ENCODE peak calls at places on chromosome 3, in five cellular contexts. One of them, this sample, is unnamed.

GRCh38 chr3:30620402-30621360 is 14.3 kb downstream of the TGFBR2 start:
- DNase-seq in ovary: no peak
- DNase-seq in IMR-90: no peak
- DNase-seq in choroid plexus epithelial cell: no peak
- DNase-seq in foreskin fibroblast: no peak
- DNase-seq in this sample: no peak

GRCh38 chr3:72629191-72629611 is 219.0 kb downstream of the SHQ1 start:
- DNase-seq in ovary: no peak
- DNase-seq in IMR-90: no peak
- DNase-seq in choroid plexus epithelial cell: no peak
- DNase-seq in foreskin fibroblast: no peak
- DNase-seq in this sample: no peak

GRCh38 chr3:36219398-36219797 is 160.9 kb upstream of the STAC start:
- DNase-seq in ovary: no peak
- DNase-seq in IMR-90: peak; percentile 3
- DNase-seq in choroid plexus epithelial cell: peak; percentile 50
- DNase-seq in foreskin fibroblast: peak; percentile 28
- DNase-seq in this sample: peak; percentile 90

GRCh38 chr3:194689493-194689901 is 3.8 kb downstream of the FAM43A start:
- DNase-seq in ovary: no peak
- DNase-seq in IMR-90: peak; percentile 78
- DNase-seq in choroid plexus epithelial cell: peak; percentile 79
- DNase-seq in foreskin fibroblast: peak; percentile 77
- DNase-seq in this sample: peak; percentile 68

GRCh38 chr3:49339593-49339946 is 283 bp downstream of the USP4 start:
- DNase-seq in ovary: peak; percentile 41
- DNase-seq in IMR-90: no peak
- DNase-seq in choroid plexus epithelial cell: no peak
- DNase-seq in foreskin fibroblast: no peak
- DNase-seq in this sample: no peak

GRCh38 chr3:187591051-187591450 is 79.1 kb downstream of the SST start:
- DNase-seq in ovary: no peak
- DNase-seq in IMR-90: no peak
- DNase-seq in choroid plexus epithelial cell: no peak
- DNase-seq in foreskin fibroblast: no peak
- DNase-seq in this sample: no peak

GRCh38 chr3:125069452-125069851 is 13.7 kb upstream of the HEG1 start:
- DNase-seq in ovary: no peak
- DNase-seq in IMR-90: no peak
- DNase-seq in choroid plexus epithelial cell: no peak
- DNase-seq in foreskin fibroblast: no peak
- DNase-seq in this sample: no peak

GRCh38 chr3:148955544-148956346 is 35.6 kb upstream of the GYG1 start:
- DNase-seq in ovary: peak; percentile 79
- DNase-seq in IMR-90: peak; percentile 95
- DNase-seq in choroid plexus epithelial cell: peak; percentile 96
- DNase-seq in foreskin fibroblast: peak; percentile 89
- DNase-seq in this sample: peak; percentile 95

GRCh38 chr3:10779293-10779805 is 36.7 kb upstream of the SLC6A11 start:
- DNase-seq in ovary: no peak
- DNase-seq in IMR-90: no peak
- DNase-seq in choroid plexus epithelial cell: no peak
- DNase-seq in foreskin fibroblast: no peak
- DNase-seq in this sample: no peak

GRCh38 chr3:70889162-70890045 is 577.0 kb upstream of the MDFIC2 start:
- DNase-seq in ovary: peak; percentile 39
- DNase-seq in IMR-90: peak; percentile 15
- DNase-seq in choroid plexus epithelial cell: peak; percentile 68
- DNase-seq in foreskin fibroblast: peak; percentile 39
- DNase-seq in this sample: no peak

GRCh38 chr3:122510878-122511481 is 3.8 kb downstream of the KPNA1 start:
- DNase-seq in ovary: no peak
- DNase-seq in IMR-90: peak; percentile 15
- DNase-seq in choroid plexus epithelial cell: no peak
- DNase-seq in foreskin fibroblast: no peak
- DNase-seq in this sample: no peak

GRCh38 chr3:8336456-8336855 is 165.2 kb upstream of the LMCD1 start:
- DNase-seq in ovary: no peak
- DNase-seq in IMR-90: no peak
- DNase-seq in choroid plexus epithelial cell: no peak
- DNase-seq in foreskin fibroblast: no peak
- DNase-seq in this sample: no peak

GRCh38 chr3:29764059-29764458 is 483.2 kb downstream of the RBMS3 start:
- DNase-seq in ovary: no peak
- DNase-seq in IMR-90: peak; percentile 83
- DNase-seq in choroid plexus epithelial cell: peak; percentile 88
- DNase-seq in foreskin fibroblast: peak; percentile 87
- DNase-seq in this sample: peak; percentile 77

GRCh38 chr3:126976906-126977305 is 6.0 kb upstream of the PLXNA1 start:
- DNase-seq in ovary: no peak
- DNase-seq in IMR-90: no peak
- DNase-seq in choroid plexus epithelial cell: no peak
- DNase-seq in foreskin fibroblast: no peak
- DNase-seq in this sample: no peak

GRCh38 chr3:48306860-48307530 is 26.5 kb downstream of the SPINK8 start:
- DNase-seq in ovary: no peak
- DNase-seq in IMR-90: no peak
- DNase-seq in choroid plexus epithelial cell: no peak
- DNase-seq in foreskin fibroblast: no peak
- DNase-seq in this sample: no peak

GRCh38 chr3:138066383-138066782 is 49.0 kb downstream of the DZIP1L start:
- DNase-seq in ovary: no peak
- DNase-seq in IMR-90: no peak
- DNase-seq in choroid plexus epithelial cell: no peak
- DNase-seq in foreskin fibroblast: no peak
- DNase-seq in this sample: no peak

GRCh38 chr3:27681249-27681748 is 40.8 kb downstream of the EOMES start:
- DNase-seq in ovary: no peak
- DNase-seq in IMR-90: peak; percentile 83
- DNase-seq in choroid plexus epithelial cell: peak; percentile 92
- DNase-seq in foreskin fibroblast: peak; percentile 74
- DNase-seq in this sample: peak; percentile 90

GRCh38 chr3:10192953-10193691 is 28.4 kb downstream of the IRAK2 start:
- DNase-seq in ovary: peak; percentile 31
- DNase-seq in IMR-90: peak; percentile 96
- DNase-seq in choroid plexus epithelial cell: peak; percentile 92
- DNase-seq in foreskin fibroblast: peak; percentile 83
- DNase-seq in this sample: peak; percentile 88

GRCh38 chr3:58628823-58629562 is 37.6 kb downstream of the FAM3D start:
- DNase-seq in ovary: peak; percentile 66
- DNase-seq in IMR-90: peak; percentile 97
- DNase-seq in choroid plexus epithelial cell: peak; percentile 87
- DNase-seq in foreskin fibroblast: peak; percentile 96
- DNase-seq in this sample: peak; percentile 92

DNA sequence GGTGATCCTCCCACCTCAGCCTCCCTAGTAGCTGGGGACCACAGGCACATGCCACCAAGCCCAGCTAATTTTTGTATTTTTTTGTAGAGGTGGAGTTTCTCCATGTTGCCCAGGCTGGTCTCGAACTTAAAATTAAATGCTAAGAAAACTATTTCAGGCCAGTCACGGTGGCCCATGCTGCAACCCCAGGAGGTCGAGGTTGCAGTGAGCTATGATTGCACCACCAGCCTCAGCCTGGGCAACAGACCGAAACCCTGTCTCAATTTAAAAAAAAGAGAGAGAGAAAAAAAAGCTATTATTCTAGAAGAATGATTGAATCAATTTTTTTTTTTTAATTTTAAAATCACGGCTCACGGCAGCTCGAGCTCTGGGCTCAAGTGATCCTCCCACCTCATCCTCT is 4.7 kb downstream of the SLC51A start:
- DNase-seq in ovary: no peak
- DNase-seq in IMR-90: no peak
- DNase-seq in choroid plexus epithelial cell: no peak
- DNase-seq in foreskin fibroblast: no peak
- DNase-seq in this sample: no peak
- H3K4me3 ChIP-seq in ovary: no peak overlapping the region
- H3K4me3 ChIP-seq in IMR-90: no peak overlapping the region
- H3K4me3 ChIP-seq in choroid plexus epithelial cell: no peak overlapping the region
- H3K4me3 ChIP-seq in foreskin fibroblast: no peak overlapping the region
- H3K4me3 ChIP-seq in this sample: no peak overlapping the region

DNA sequence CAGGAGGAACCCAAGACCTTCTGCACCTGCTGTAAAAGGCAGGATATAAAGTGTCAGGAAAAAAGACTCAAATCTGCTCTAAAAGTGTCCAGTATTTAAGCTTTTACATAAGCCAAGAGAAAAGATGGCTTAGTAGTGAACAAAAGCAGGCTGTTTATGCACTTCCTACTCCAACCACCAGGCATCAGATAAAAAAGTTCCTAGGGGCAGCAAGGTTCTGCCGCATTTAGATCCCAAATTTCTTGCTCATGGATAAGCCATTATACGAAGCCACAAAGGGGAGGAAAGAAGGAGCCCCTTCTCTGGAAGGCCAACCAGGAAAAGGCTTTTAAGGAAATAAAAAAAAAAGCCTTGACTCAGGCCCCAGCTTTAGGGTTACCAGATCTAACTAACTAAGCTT is 10.6 kb upstream of the SLC9C1 start:
- DNase-seq in ovary: no peak
- DNase-seq in IMR-90: peak; percentile 13
- DNase-seq in choroid plexus epithelial cell: peak; percentile 54
- DNase-seq in foreskin fibroblast: no peak
- DNase-seq in this sample: peak; percentile 15
- TF ChIP-seq CTCF in ovary: no peak
- TF ChIP-seq CTCF in IMR-90: peak; percentile 28
- TF ChIP-seq CTCF in choroid plexus epithelial cell: peak; percentile 58
- TF ChIP-seq CTCF in foreskin fibroblast: no peak
- TF ChIP-seq CTCF in this sample: peak; percentile 39

GRCh38 chr3:186257866-186258265 is 104.2 kb downstream of the DGKG start:
- DNase-seq in ovary: no peak
- DNase-seq in IMR-90: peak; percentile 10
- DNase-seq in choroid plexus epithelial cell: peak; percentile 96
- DNase-seq in foreskin fibroblast: peak; percentile 28
- DNase-seq in this sample: peak; percentile 20

GRCh38 chr3:186260726-186261125 is 101.3 kb downstream of the DGKG start:
- DNase-seq in ovary: no peak
- DNase-seq in IMR-90: no peak
- DNase-seq in choroid plexus epithelial cell: peak; percentile 54
- DNase-seq in foreskin fibroblast: no peak
- DNase-seq in this sample: no peak

GRCh38 chr3:186259612-186260383 is 102.2 kb downstream of the DGKG start:
- DNase-seq in ovary: peak; percentile 51
- DNase-seq in IMR-90: peak; percentile 73
- DNase-seq in choroid plexus epithelial cell: peak; percentile 84
- DNase-seq in foreskin fibroblast: peak; percentile 50
- DNase-seq in this sample: peak; percentile 76

GRCh38 chr3:186261638-186262037 is 100.4 kb downstream of the DGKG start:
- DNase-seq in ovary: no peak
- DNase-seq in IMR-90: no peak
- DNase-seq in choroid plexus epithelial cell: peak; percentile 29
- DNase-seq in foreskin fibroblast: no peak
- DNase-seq in this sample: no peak

DNA sequence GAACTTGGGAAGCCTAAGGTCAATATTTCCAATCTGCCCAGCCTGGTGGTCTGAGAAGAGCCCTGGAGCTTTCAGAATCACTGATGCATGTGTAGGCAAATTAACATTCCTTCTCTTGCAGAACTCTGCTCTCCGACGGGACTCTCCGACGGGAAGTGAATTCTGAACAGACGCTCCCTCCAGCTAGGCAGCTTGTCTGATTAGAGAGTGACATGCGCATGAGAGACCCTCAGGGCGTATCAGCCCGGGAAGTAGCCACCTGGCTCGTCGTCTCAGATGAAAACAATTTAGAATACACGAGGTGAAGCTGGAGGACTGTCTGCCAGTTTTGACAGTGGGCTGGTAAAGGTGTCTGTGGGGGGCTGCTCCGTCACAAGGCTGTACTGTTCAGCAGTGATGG is 103.1 kb downstream of the DGKG start:
- DNase-seq in ovary: no peak
- DNase-seq in IMR-90: no peak
- DNase-seq in choroid plexus epithelial cell: no peak
- DNase-seq in foreskin fibroblast: no peak
- DNase-seq in this sample: no peak
- H3K4me3 ChIP-seq in ovary: no peak overlapping the region
- H3K4me3 ChIP-seq in IMR-90: no peak overlapping the region
- H3K4me3 ChIP-seq in choroid plexus epithelial cell: no peak overlapping the region
- H3K4me3 ChIP-seq in foreskin fibroblast: no peak overlapping the region
- H3K4me3 ChIP-seq in this sample: no peak overlapping the region

GRCh38 chr3:186255703-186256331 is 106.2 kb downstream of the DGKG start:
- DNase-seq in ovary: no peak
- DNase-seq in IMR-90: no peak
- DNase-seq in choroid plexus epithelial cell: no peak
- DNase-seq in foreskin fibroblast: no peak
- DNase-seq in this sample: no peak
- TF ChIP-seq CTCF in ovary: no peak
- TF ChIP-seq CTCF in IMR-90: peak; percentile 13
- TF ChIP-seq CTCF in choroid plexus epithelial cell: peak; percentile 22
- TF ChIP-seq CTCF in foreskin fibroblast: peak; percentile 3
- TF ChIP-seq CTCF in this sample: peak; percentile 30

DNA sequence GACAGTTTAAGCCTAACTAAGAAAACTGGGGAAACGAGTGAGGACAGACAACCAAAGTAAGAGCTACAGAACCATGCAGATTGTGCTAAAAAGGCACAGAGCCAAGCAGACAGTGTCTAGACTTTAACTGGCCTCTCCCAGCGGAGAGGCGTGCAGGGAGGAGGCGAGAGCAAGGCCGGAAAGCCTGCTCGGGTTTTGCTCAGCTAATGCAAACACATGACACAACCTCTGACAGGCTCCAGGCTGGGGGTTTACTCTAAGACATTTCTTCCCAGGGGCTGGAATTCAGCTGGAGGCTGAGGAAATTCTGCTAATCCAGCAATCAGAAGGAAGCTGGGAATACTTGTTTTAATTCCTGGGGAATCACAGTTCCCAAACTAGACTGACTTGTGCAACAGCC is 11.8 kb downstream of the FSTL1 start:
- DNase-seq in ovary: peak; percentile 55
- DNase-seq in IMR-90: peak; percentile 93
- DNase-seq in choroid plexus epithelial cell: peak; percentile 91
- DNase-seq in foreskin fibroblast: peak; percentile 81
- DNase-seq in this sample: peak; percentile 90
- H3K4me3 ChIP-seq in ovary: no peak overlapping the region
- H3K4me3 ChIP-seq in IMR-90: no peak overlapping the region
- H3K4me3 ChIP-seq in choroid plexus epithelial cell: no peak overlapping the region
- H3K4me3 ChIP-seq in foreskin fibroblast: no peak overlapping the region
- H3K4me3 ChIP-seq in this sample: no peak overlapping the region